ENCODE peak calls at places on chromosomes 5 and 9, in four cellular contexts. P is H9, M is H1, C is mesendoderm. W is an unnamed sample.

GRCh38 chr9:136081113-136081825 is 13.8 kb downstream of the NACC2 start:
- DNase-seq in P (peak; percentile 28), M (no peak), C (no peak), W (peak; percentile 36)

GRCh38 chr9:123834907-123835562 is 94.9 kb downstream of the DENND1A start:
- DNase-seq in P (no peak), M (no peak), C (peak; percentile 42), W (peak; percentile 29)

GRCh38 chr9:72894342-72894741 is 58.5 kb downstream of the ALDH1A1 start:
- DNase-seq in P (no peak), M (no peak), C (peak; percentile 5), W (peak; percentile 4)

GRCh38 chr9:16809912-16810610 is 60.4 kb downstream of the BNC2 start:
- DNase-seq in P (peak; percentile 99), M (peak; percentile 96), C (peak; percentile 98), W (no peak)

GRCh38 chr9:131270171-131271015 is 5.9 kb downstream of the FAM78A start:
- DNase-seq in P (peak; percentile 27), M (no peak), C (no peak), W (no peak)

GRCh38 chr5:127942246-127943060 is 141.1 kb upstream of the SLC12A2 start:
- DNase-seq in P (no peak), M (no peak), C (no peak), W (peak; percentile 66)

GRCh38 chr9:127522727-127523126 is 71.4 kb downstream of the LRSAM1 start:
- DNase-seq in P (no peak), M (no peak), C (no peak), W (no peak)

GRCh38 chr9:34989946-34990635 is 546 bp downstream of the DNAJB5 start:
- DNase-seq in P (peak; percentile 94), M (no peak), C (peak; percentile 95), W (peak; percentile 39)

GRCh38 chr5:151739939-151740335 is 18.5 kb downstream of the ATOX1 start:
- DNase-seq in P (no peak), M (no peak), C (peak; percentile 98), W (peak; percentile 94)

GRCh38 chr9:90001756-90002155 is 396.9 kb downstream of the GADD45G start:
- DNase-seq in P (no peak), M (no peak), C (no peak), W (no peak)

GRCh38 chr5:130002183-130002582 is 97.9 kb downstream of the CHSY3 start:
- DNase-seq in P (no peak), M (no peak), C (no peak), W (no peak)

GRCh38 chr5:109143001-109143400 is 266.8 kb downstream of the PJA2 start:
- DNase-seq in P (no peak), M (no peak), C (no peak), W (peak; percentile 17)

GRCh38 chr9:83299556-83299955 is 236.6 kb upstream of the RASEF start:
- DNase-seq in P (no peak), M (no peak), C (no peak), W (no peak)

GRCh38 chr5:99694884-99695283 is 766.1 kb upstream of the CHD1 start:
- DNase-seq in P (no peak), M (no peak), C (no peak), W (no peak)

GRCh38 chr5:177306674-177307543 is 3.3 kb downstream of the PRELID1 start:
- DNase-seq in P (peak; percentile 66), M (no peak), C (peak; percentile 42), W (no peak)

GRCh38 chr9:104293877-104294276 is 199.8 kb downstream of the SMC2 start:
- DNase-seq in P (no peak), M (no peak), C (no peak), W (no peak)

GRCh38 chr9:124749811-124750210 is 21.3 kb downstream of the NR6A1 start:
- DNase-seq in P (no peak), M (no peak), C (no peak), W (peak; percentile 82)

GRCh38 chr5:50711280-50711679 is 44.8 kb downstream of the PARP8 start:
- DNase-seq in P (no peak), M (no peak), C (no peak), W (peak; percentile 8)

GRCh38 chr9:108680946-108681345 is 174.8 kb downstream of the ACTL7B start:
- DNase-seq in P (no peak), M (no peak), C (no peak), W (no peak)

GRCh38 chr9:19440376-19440775 is 31.6 kb downstream of the ACER2 start:
- DNase-seq in P (no peak), M (no peak), C (no peak), W (no peak)

GRCh38 chr5:54215233-54215736 is 95.1 kb downstream of the ARL15 start:
- DNase-seq in P (no peak), M (no peak), C (peak; percentile 86), W (no peak)

GRCh38 chr9:14203366-14204056 is 110.4 kb downstream of the NFIB start:
- DNase-seq in P (no peak), M (no peak), C (no peak), W (no peak)

GRCh38 chr9:137851516-137852217 is 25.9 kb upstream of the CACNA1B start:
- DNase-seq in P (no peak), M (no peak), C (peak; percentile 80), W (no peak)

GRCh38 chr5:33816791-33817190 is 75.0 kb downstream of the ADAMTS12 start:
- DNase-seq in P (no peak), M (no peak), C (no peak), W (peak; percentile 75)

GRCh38 chr9:95025213-95026170 is 292.0 kb downstream of the FANCC start:
- DNase-seq in P (no peak), M (no peak), C (peak; percentile 26), W (peak; percentile 94)

GRCh38 chr9:135879619-135880018 is 27.7 kb downstream of the CAMSAP1 start:
- DNase-seq in P (no peak), M (no peak), C (no peak), W (no peak)

GRCh38 chr9:111407813-111408212 is 76.4 kb downstream of the ECPAS start:
- DNase-seq in P (no peak), M (no peak), C (no peak), W (no peak)

GRCh38 chr5:138282918-138283742 is 8.7 kb upstream of the GFRA3 start:
- DNase-seq in P (peak; percentile 70), M (no peak), C (peak; percentile 84), W (peak; percentile 67)

GRCh38 chr9:33445389-33445881 is 2.0 kb downstream of the AQP3 start:
- DNase-seq in P (no peak), M (no peak), C (no peak), W (no peak)

GRCh38 chr5:39906146-39906545 is 481.4 kb upstream of the DAB2 start:
- DNase-seq in P (no peak), M (no peak), C (no peak), W (no peak)

GRCh38 chr9:126722922-126723806 is 81.7 kb upstream of the ZBTB43 start:
- DNase-seq in P (peak; percentile 50), M (no peak), C (peak; percentile 56), W (no peak)

GRCh38 chr5:146213210-146213838 is 9.9 kb downstream of the RBM27 start:
- DNase-seq in P (no peak), M (no peak), C (no peak), W (peak; percentile 4)
- H4K5ac ChIP-seq in P (no peak overlapping the region), M (no peak overlapping the region), C (no peak overlapping the region), W (no peak overlapping the region)

DNA sequence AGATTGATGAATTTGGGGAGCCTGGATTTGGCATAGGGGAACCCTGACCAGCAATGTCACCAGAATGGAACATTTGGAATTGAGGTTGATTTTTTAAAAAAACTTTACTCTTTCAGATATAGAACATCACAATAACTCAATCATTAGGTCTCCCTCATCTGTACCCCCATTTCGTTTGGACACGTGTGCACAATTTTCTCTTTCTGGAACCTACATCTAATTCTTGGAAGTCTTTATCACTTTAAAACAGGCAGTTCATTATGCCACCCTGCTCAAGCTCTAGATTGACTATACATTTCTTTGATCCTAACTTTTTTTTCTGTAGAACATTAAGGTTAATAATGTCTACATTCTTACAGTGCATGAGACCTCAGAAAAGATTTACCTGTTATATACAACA is 3.7 kb upstream of the SSBP2 start:
- DNase-seq in P (no peak), M (no peak), C (no peak), W (no peak)
- H4K5ac ChIP-seq in P (no peak overlapping the region), M (peak overlapping the region; percentile 46), C (no peak overlapping the region), W (peak overlapping the region; percentile 20)

DNA sequence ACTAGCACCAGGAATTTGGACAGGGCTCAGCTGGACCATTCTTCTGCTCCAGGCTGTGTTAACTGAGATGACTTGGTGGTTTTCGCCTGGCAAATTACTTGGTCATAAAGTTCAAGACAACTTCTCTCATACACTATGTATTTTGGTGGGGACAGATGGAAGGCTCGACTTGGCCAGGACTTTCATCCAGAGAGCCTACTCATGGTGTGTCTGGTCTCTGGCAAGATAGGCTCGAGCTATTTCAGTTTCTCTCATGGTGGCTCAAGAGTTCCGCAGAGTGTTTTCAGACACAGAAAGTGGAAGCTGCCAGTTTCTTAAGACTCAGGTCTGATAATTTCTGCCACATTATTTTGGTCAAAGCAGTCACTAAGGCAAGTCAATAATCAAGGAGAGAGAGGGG is 135.6 kb downstream of the IRX2 start:
- DNase-seq in P (no peak), M (no peak), C (no peak), W (no peak)
- H4K5ac ChIP-seq in P (no peak overlapping the region), M (no peak overlapping the region), C (no peak overlapping the region), W (no peak overlapping the region)

DNA sequence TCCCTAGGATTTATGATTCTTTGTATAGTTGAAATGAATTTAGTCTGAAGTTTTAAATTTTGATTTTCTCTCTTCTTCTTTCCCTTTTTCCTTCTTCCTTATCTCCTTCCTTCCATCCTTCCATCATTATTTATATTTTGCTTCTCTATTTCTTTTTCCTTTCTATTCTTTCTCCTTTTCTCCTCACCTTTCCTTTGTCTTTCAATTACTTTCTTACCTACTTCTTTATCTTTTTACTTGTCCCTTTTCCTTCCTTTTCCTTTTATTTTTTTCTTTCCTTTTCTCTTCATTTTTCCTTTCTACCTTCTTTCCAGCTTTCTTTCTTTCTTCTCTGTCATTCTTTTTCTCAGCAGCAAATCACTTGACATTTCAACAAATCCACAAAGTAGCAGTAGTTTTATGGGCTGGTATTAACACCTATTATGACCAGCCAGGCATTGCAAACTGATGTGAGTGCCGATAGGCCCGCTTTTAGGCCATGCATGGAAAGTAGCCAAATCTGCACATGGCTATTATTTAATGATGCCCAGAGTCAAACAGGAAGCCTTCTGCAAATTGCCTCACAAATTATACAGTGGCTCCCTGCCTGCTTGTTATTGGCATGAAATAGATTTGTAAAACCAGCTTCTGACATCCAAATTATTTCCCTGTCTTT is 37.1 kb upstream of the NR3C1 start:
- DNase-seq in P (no peak), M (no peak), C (no peak), W (no peak)
- H4K5ac ChIP-seq in P (no peak overlapping the region), M (no peak overlapping the region), C (no peak overlapping the region), W (no peak overlapping the region)

GRCh38 chr5:73450672-73451217 is 2.2 kb upstream of the FOXD1 start:
- DNase-seq in P (peak; percentile 45), M (no peak), C (peak; percentile 54), W (peak; percentile 52)
- H4K5ac ChIP-seq in P (no peak overlapping the region), M (no peak overlapping the region), C (no peak overlapping the region), W (no peak overlapping the region)

DNA sequence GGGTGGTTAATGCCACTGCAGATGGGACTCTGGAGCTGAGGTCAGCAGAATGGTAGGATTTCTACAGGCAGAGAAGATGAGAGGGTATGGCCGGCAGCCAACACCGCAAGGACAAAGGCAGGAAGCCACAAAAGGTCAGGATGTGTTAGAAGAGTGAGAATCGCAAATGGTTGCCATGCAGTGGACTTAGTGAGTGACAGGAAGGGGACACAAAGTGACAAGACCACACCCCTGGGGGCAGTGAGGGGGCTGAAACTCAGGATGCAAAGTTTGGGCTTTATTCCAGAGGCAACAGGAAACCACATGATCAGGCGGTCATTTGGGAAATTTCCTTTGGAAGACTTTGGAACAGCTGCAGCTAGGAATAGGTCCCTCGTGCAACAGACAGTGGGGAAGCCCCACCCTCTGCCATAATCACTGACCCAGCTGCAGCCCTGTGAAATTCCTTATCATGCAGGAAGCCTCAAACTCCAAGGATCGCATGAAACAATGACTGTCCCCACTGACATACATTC is 14.2 kb upstream of the CCDC180 start:
- DNase-seq in P (no peak), M (no peak), C (peak; percentile 71), W (peak; percentile 27)
- H4K5ac ChIP-seq in P (no peak overlapping the region), M (no peak overlapping the region), C (no peak overlapping the region), W (no peak overlapping the region)

GRCh38 chr5:152953788-152954483 is 536.5 kb upstream of the GRIA1 start:
- DNase-seq in P (no peak), M (no peak), C (no peak), W (no peak)
- H4K5ac ChIP-seq in P (no peak overlapping the region), M (no peak overlapping the region), C (no peak overlapping the region), W (no peak overlapping the region)